ENCODE peak calls at places on chromosomes 4 and X, in five cellular contexts. C is heart right ventricle, E is osteoblast, Q is HL-60, O is right lobe of liver. B is an unnamed sample.

GRCh38 chr4:624705-625590 is at the start of gene PDE6B:
- DNase-seq in Q (no peak), O (no peak), E (peak), C (no peak), B (no peak)

GRCh38 chrX:96372313-96373046 is 312.2 kb upstream of the DIAPH2 start:
- DNase-seq in O (no peak), Q (peak), E (peak), C (no peak), B (peak)

GRCh38 chrX:459611-460010 is 72.9 kb upstream of the PPP2R3B start:
- DNase-seq in E (peak), Q (no peak), C (no peak), O (no peak), B (no peak)

GRCh38 chr4:181548873-181549541 is 694.2 kb upstream of the TENM3 start:
- DNase-seq in O (no peak), Q (no peak), E (peak), C (no peak), B (no peak)

GRCh38 chrX:16662402-16662801 is 12.4 kb downstream of the S100G start:
- DNase-seq in O (no peak), E (no peak), Q (no peak), C (no peak), B (no peak)

GRCh38 chr4:1033840-1034551 is 22.6 kb downstream of the FGFRL1 start:
- DNase-seq in E (peak), C (peak), O (no peak), Q (no peak), B (no peak)

GRCh38 chrX:25013593-25014365 is 2.0 kb downstream of the ARX start:
- DNase-seq in C (no peak), E (no peak), O (no peak), Q (no peak), B (peak)

GRCh38 chr4:153151535-153152452 is 52.4 kb upstream of the TRIM2 start:
- DNase-seq in Q (peak), C (no peak), O (peak), E (no peak), B (peak)

GRCh38 chr4:70714061-70714468 is 7.7 kb upstream of the RUFY3 start:
- DNase-seq in Q (no peak), O (peak), E (no peak), C (no peak), B (no peak)

GRCh38 chrX:23901805-23902204 is 5.9 kb downstream of the APOO start:
- DNase-seq in Q (peak), C (no peak), E (no peak), O (no peak), B (peak)

GRCh38 chr4:138158746-138159297 is 83.3 kb downstream of the SLC7A11 start:
- DNase-seq in C (no peak), O (no peak), E (no peak), Q (no peak), B (no peak)

GRCh38 chrX:38220024-38220935 is at the start of gene SRPX:
- DNase-seq in Q (no peak), O (no peak), E (no peak), C (peak), B (peak)
- TF ChIP-seq CTCF in Q (no peak), O (peak), E (peak), C (no peak), B (no peak)

GRCh38 chrX:102599084-102599949 is at the start of gene ARMCX5:
- DNase-seq in C (peak), O (peak), Q (peak), E (peak), B (peak)
- TF ChIP-seq CTCF in C (no peak), O (no peak), Q (no peak), E (no peak), B (no peak)

GRCh38 chrX:40083979-40084359 is 13.8 kb downstream of the BCOR start:
- DNase-seq in Q (no peak), E (no peak), C (no peak), O (no peak), B (no peak)
- TF ChIP-seq CTCF in Q (no peak), E (no peak), C (no peak), O (no peak), B (no peak)

DNA sequence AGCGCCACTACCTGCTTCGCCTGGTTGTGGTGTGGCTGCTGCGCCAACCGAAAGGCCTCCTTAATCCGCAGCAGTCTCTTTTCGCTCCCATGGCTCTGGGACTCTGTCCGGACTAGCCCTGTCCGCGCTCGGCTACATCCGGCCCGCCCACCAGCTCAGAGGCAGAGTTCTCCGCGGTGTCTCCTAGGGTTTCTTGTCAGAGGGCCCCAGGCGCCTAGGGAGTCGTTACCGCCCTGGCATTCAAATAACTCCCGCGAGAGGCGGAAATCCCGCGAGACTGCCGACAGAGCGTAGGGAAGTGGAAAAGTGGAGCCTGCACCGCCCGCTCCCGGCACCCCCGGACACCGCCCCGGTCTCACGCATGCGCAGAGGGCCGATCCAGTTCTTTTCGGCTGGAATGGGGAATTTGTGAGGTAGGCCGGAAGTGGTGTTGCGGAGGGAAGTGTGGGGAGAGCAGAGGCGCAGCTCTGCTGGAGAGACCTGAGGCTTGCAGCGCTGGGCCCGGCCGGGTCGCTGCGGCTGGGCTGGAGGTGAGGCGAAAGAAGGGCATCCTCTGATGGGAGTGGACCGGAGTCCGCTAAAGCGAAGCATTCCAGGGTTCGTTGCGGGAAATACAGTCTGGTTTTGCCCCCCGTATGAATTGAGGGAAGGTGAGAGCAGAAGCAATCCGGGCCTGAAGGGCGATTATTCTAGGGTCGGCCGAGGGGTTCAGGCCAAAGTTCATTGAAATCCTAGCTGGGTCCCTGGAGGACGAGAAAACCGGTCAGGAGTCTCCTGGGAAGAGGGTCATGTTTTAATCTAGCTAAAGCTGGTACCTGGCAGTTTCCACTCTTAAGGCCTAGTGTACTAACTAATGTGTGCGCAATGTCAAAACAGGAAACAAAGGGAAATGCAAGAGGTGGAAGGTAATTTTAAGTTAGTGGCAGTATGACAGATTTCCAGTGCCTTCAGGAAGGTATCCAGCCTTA is at the start of gene FAM200B:
- DNase-seq in C (peak), E (peak), O (peak), Q (peak), B (peak)
- TF ChIP-seq CTCF in C (no peak), E (no peak), O (no peak), Q (no peak), B (no peak)

GRCh38 chr4:23614284-23614892 is 275.5 kb downstream of the PPARGC1A start:
- DNase-seq in O (no peak), C (no peak), Q (peak), E (no peak), B (peak)
- TF ChIP-seq CTCF in O (peak), C (no peak), Q (no peak), E (peak), B (peak)

DNA sequence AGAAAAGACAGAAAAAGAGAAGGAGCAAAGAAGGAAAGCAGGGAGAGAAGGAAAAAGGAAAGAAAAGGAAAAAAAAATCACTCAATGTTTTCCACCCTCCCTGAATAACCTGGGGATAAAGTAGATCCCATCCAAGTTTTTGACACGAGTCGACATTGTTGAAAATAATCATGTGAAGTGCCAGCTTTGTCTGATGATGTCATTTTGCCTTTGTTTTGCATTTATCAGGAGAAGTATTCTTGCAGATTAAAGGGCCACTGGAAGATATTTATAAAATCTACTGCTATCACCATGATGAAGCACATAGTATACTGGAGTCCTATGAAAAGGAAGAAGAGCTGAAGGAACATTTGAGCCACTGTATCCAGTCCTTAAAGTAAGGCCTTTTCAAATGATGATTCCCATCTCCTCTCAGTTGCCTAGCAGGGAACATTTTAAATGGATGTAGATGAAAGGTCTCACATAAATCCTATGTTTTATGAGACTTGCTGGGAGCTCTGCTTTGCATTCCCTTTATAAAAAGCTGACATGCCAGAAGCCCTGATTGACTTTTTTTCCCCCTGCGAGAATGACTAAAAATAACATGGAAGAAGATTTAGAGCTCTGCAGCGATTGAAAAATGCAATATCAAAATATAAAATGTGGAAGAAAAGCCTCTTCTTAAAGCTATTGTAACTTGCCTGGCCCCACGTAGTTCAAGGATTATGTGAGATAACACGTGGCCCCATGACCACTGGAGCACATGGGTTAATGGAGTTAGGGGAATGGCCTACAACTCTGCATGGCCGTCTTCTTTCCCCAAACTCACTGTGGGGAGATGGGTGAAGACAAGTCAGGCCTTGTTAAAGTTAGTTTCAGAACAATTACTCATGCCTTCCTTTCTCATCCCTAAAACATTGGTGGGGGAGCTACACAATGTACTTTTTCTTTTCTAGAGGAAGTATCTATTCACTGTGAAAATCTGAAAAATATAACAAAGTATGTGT is 77.5 kb downstream of the INTS12 start:
- DNase-seq in Q (no peak), O (no peak), C (no peak), E (no peak), B (no peak)
- TF ChIP-seq CTCF in Q (no peak), O (no peak), C (no peak), E (no peak), B (no peak)

GRCh38 chr4:178963646-178964045 is 1521.4 kb upstream of the AGA start:
- DNase-seq in E (no peak), Q (no peak), C (no peak), O (no peak), B (no peak)

GRCh38 chr4:178970433-178971140 is 1528.3 kb upstream of the AGA start:
- DNase-seq in O (no peak), C (no peak), Q (no peak), E (no peak), B (no peak)

DNA sequence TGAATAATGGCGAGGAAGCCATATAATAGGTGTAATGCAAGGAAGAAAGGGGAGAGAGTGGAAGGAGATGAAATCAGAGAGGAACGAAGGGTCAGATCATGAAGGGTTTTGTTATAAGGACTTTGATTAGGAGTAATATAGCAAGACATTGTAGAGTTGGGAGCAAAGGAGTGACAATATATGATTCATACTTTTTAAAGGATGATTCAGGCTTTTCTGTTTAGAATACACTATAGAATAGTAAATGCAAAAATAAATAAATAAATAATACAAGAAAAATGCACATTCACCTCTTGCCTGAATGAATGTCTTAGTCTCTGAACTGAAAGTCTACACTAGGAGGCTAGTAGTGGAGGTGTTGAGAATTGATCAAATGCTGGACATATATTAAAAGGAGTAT is 1524.4 kb upstream of the AGA start:
- DNase-seq in O (no peak), E (no peak), Q (no peak), C (no peak), B (no peak)
- TF ChIP-seq CTCF in O (no peak), E (no peak), Q (no peak), C (no peak), B (no peak)

DNA sequence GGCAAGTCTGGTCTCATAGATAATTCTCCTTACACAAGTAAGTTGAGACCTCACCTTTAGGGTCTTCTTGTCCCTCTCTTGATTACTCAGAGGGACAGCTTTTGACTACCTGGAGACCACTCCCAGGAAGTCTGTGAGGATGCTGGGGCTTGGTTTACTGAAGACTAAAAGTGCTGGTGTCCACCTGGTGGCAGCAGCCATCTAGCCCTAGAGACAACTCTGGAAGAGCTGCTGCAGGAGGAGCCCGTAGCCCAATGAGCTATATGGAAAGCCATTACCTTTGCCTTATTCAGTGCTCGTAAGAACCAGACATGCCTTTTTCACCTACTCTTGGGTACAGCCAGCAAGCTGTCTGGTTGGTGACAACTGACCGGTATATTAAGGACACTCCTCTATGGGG is 7.3 kb downstream of the FGFBP2 start:
- DNase-seq in C (no peak), Q (no peak), O (no peak), E (no peak), B (no peak)
- TF ChIP-seq CTCF in C (no peak), Q (peak), O (no peak), E (no peak), B (no peak)

B was measured in GM10248.